ENCODE peak calls at places on chromosomes 1 and 21, in six cellular contexts. One of them, this sample, is unnamed.

GRCh38 chr21:33640697-33641338 is 723 bp downstream of the CRYZL1 start:
- DNase-seq in GM12891: no peak
- DNase-seq in GM23338: peak; percentile 53
- DNase-seq in HCT116: peak; percentile 4
- DNase-seq in sigmoid colon: no peak
- DNase-seq in K562: peak; percentile 23
- DNase-seq in this sample: peak; percentile 13

GRCh38 chr1:33130297-33130696 is 49.3 kb downstream of the AZIN2 start:
- DNase-seq in K562: no peak
- DNase-seq in GM23338: no peak
- DNase-seq in GM12891: no peak
- DNase-seq in sigmoid colon: no peak
- DNase-seq in HCT116: no peak
- DNase-seq in this sample: no peak

GRCh38 chr1:69814926-69815325 is 247.2 kb downstream of the LRRC7 start:
- DNase-seq in sigmoid colon: no peak
- DNase-seq in K562: no peak
- DNase-seq in GM12891: no peak
- DNase-seq in GM23338: no peak
- DNase-seq in HCT116: no peak
- DNase-seq in this sample: no peak

GRCh38 chr1:56302878-56303277 is 276.5 kb downstream of the PLPP3 start:
- DNase-seq in sigmoid colon: no peak
- DNase-seq in HCT116: no peak
- DNase-seq in GM23338: no peak
- DNase-seq in GM12891: no peak
- DNase-seq in K562: no peak
- DNase-seq in this sample: no peak

GRCh38 chr1:161945306-161945705 is 78.4 kb downstream of the OLFML2B start:
- DNase-seq in GM12891: no peak
- DNase-seq in HCT116: no peak
- DNase-seq in sigmoid colon: no peak
- DNase-seq in GM23338: no peak
- DNase-seq in K562: no peak
- DNase-seq in this sample: no peak

GRCh38 chr1:14915356-14916054 is 238.0 kb upstream of the TMEM51 start:
- DNase-seq in GM23338: peak; percentile 74
- DNase-seq in K562: peak; percentile 84
- DNase-seq in sigmoid colon: no peak
- DNase-seq in GM12891: peak; percentile 58
- DNase-seq in HCT116: peak; percentile 28
- DNase-seq in this sample: peak; percentile 37

GRCh38 chr1:94024109-94024792 is 96.7 kb downstream of the ABCA4 start:
- DNase-seq in GM12891: no peak
- DNase-seq in sigmoid colon: no peak
- DNase-seq in K562: no peak
- DNase-seq in GM23338: no peak
- DNase-seq in HCT116: no peak
- DNase-seq in this sample: no peak

GRCh38 chr1:38064232-38064903 is 17.8 kb upstream of the POU3F1 start:
- DNase-seq in sigmoid colon: no peak
- DNase-seq in GM23338: peak; percentile 37
- DNase-seq in HCT116: peak; percentile 64
- DNase-seq in K562: peak; percentile 72
- DNase-seq in GM12891: no peak
- DNase-seq in this sample: no peak

GRCh38 chr1:7684132-7684531 is 87.0 kb upstream of the VAMP3 start:
- DNase-seq in HCT116: no peak
- DNase-seq in K562: no peak
- DNase-seq in GM23338: no peak
- DNase-seq in GM12891: no peak
- DNase-seq in sigmoid colon: no peak
- DNase-seq in this sample: no peak

GRCh38 chr1:197619008-197619640 is 156.2 kb downstream of the DENND1B start:
- DNase-seq in GM12891: no peak
- DNase-seq in GM23338: peak; percentile 30
- DNase-seq in HCT116: peak; percentile 6
- DNase-seq in K562: no peak
- DNase-seq in sigmoid colon: no peak
- DNase-seq in this sample: no peak

GRCh38 chr1:187264995-187265602 is 436.4 kb downstream of the PLA2G4A start:
- DNase-seq in K562: no peak
- DNase-seq in GM23338: peak; percentile 77
- DNase-seq in sigmoid colon: no peak
- DNase-seq in HCT116: peak; percentile 50
- DNase-seq in GM12891: no peak
- DNase-seq in this sample: peak; percentile 69

GRCh38 chr1:62905309-62905708 is 121.4 kb downstream of the ATG4C start:
- DNase-seq in K562: no peak
- DNase-seq in GM12891: no peak
- DNase-seq in sigmoid colon: no peak
- DNase-seq in GM23338: no peak
- DNase-seq in HCT116: no peak
- DNase-seq in this sample: no peak

GRCh38 chr1:116737020-116737854 is 17.0 kb upstream of the CD2 start:
- DNase-seq in K562: peak; percentile 80
- DNase-seq in GM23338: peak; percentile 78
- DNase-seq in GM12891: peak; percentile 52
- DNase-seq in sigmoid colon: no peak
- DNase-seq in HCT116: peak; percentile 10
- DNase-seq in this sample: peak; percentile 33

GRCh38 chr1:96306809-96307208 is 414.8 kb upstream of the PTBP2 start:
- DNase-seq in GM12891: no peak
- DNase-seq in GM23338: no peak
- DNase-seq in K562: no peak
- DNase-seq in sigmoid colon: no peak
- DNase-seq in HCT116: no peak
- DNase-seq in this sample: no peak

GRCh38 chr1:203451849-203452784 is 23.5 kb upstream of the PRELP start:
- DNase-seq in GM12891: no peak
- DNase-seq in GM23338: no peak
- DNase-seq in HCT116: no peak
- DNase-seq in sigmoid colon: no peak
- DNase-seq in K562: no peak
- DNase-seq in this sample: no peak

GRCh38 chr1:94236021-94236491 is 1.3 kb downstream of the ARHGAP29 start:
- DNase-seq in HCT116: no peak
- DNase-seq in sigmoid colon: no peak
- DNase-seq in GM12891: no peak
- DNase-seq in GM23338: peak; percentile 41
- DNase-seq in K562: no peak
- DNase-seq in this sample: no peak

GRCh38 chr1:209510063-209510462 is 73.5 kb upstream of the CAMK1G start:
- DNase-seq in GM12891: no peak
- DNase-seq in GM23338: no peak
- DNase-seq in sigmoid colon: no peak
- DNase-seq in K562: no peak
- DNase-seq in HCT116: no peak
- DNase-seq in this sample: no peak

GRCh38 chr1:94481473-94481933 is 60.1 kb downstream of the F3 start:
- DNase-seq in GM23338: peak; percentile 88
- DNase-seq in sigmoid colon: peak; percentile 62
- DNase-seq in HCT116: peak; percentile 69
- DNase-seq in K562: peak; percentile 64
- DNase-seq in GM12891: peak; percentile 4
- DNase-seq in this sample: peak; percentile 46

GRCh38 chr21:38355992-38356781 is 99.4 kb downstream of the KCNJ15 start:
- DNase-seq in GM23338: peak; percentile 88
- DNase-seq in HCT116: peak; percentile 23
- DNase-seq in GM12891: peak; percentile 74
- DNase-seq in K562: peak; percentile 89
- DNase-seq in sigmoid colon: peak; percentile 78
- DNase-seq in this sample: peak; percentile 68

GRCh38 chr1:72526926-72527325 is 244.6 kb upstream of the NEGR1 start:
- DNase-seq in K562: no peak
- DNase-seq in sigmoid colon: no peak
- DNase-seq in HCT116: no peak
- DNase-seq in GM12891: no peak
- DNase-seq in GM23338: no peak
- DNase-seq in this sample: no peak

GRCh38 chr1:59178339-59178744 is 118.6 kb upstream of the FGGY start:
- DNase-seq in HCT116: no peak
- DNase-seq in GM23338: no peak
- DNase-seq in K562: no peak
- DNase-seq in GM12891: no peak
- DNase-seq in sigmoid colon: peak; percentile 83
- DNase-seq in this sample: no peak

GRCh38 chr1:99371413-99371812 is 107.1 kb downstream of the PLPPR4 start:
- DNase-seq in GM23338: no peak
- DNase-seq in sigmoid colon: no peak
- DNase-seq in GM12891: no peak
- DNase-seq in HCT116: no peak
- DNase-seq in K562: no peak
- DNase-seq in this sample: no peak

DNA sequence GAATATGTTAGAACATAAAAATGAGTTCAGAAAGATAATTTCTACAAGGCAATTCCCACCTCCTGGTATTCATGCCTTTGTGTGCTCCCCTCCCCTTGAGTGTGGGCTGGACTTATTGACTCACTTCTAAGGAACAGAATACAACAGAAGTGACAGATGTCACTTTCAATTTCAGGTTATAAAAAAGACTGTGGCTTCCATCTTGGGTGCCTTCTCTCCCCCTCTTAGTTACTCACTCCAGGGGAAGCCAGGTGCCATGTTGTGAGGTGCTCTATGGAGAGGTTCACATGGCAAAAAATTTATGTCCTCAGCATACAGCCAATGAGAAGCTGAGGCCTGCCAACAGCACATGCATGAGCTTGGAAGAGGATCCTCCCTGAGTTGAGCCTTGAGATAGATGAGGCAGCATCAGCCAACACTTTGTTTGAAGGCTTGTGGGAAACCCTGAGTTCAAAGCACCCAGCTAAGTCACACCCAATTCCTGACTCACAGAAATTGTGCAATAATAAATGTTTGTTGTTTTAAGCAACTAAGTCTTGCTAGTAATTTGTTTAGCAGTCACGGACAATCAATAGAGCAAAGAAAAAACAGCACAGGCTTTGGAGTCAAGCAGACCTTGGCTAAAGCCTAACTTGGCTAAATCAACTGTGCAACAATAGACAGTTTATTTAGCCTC is 73.5 kb upstream of the NGF start:
- DNase-seq in GM12891: no peak
- DNase-seq in GM23338: no peak
- DNase-seq in K562: no peak
- DNase-seq in HCT116: peak; percentile 7
- DNase-seq in sigmoid colon: no peak
- DNase-seq in this sample: no peak
- TF ChIP-seq POLR2AphosphoS5 in GM12891: no peak
- TF ChIP-seq POLR2AphosphoS5 in GM23338: no peak
- TF ChIP-seq POLR2AphosphoS5 in K562: no peak
- TF ChIP-seq POLR2AphosphoS5 in HCT116: no peak
- TF ChIP-seq POLR2AphosphoS5 in sigmoid colon: no peak
- TF ChIP-seq POLR2AphosphoS5 in this sample: no peak

DNA sequence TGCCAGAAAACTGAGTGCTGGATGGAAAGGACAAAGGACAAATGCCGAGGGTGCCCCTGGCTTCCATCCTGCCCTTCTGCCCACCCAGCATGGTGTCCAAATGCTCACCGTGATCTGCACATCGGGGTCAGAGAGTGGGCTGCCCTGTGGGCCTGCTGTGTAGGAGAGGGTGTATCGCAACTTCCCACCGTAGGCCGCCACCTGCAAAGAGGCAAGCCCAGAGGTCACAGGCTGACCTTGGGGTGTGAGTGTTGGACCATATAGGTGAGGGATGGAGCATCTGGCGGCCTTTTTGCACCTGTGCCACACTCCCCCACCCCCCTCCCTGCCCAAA is 53.5 kb downstream of the LDLRAD2 start:
- DNase-seq in GM12891: no peak
- DNase-seq in GM23338: no peak
- DNase-seq in K562: no peak
- DNase-seq in HCT116: no peak
- DNase-seq in sigmoid colon: no peak
- DNase-seq in this sample: no peak
- TF ChIP-seq POLR2AphosphoS5 in GM12891: no peak
- TF ChIP-seq POLR2AphosphoS5 in GM23338: no peak
- TF ChIP-seq POLR2AphosphoS5 in K562: no peak
- TF ChIP-seq POLR2AphosphoS5 in HCT116: no peak
- TF ChIP-seq POLR2AphosphoS5 in sigmoid colon: no peak
- TF ChIP-seq POLR2AphosphoS5 in this sample: no peak

GRCh38 chr1:216601427-216601751 is 121.8 kb downstream of the ESRRG start:
- DNase-seq in GM12891: no peak
- DNase-seq in K562: no peak
- DNase-seq in sigmoid colon: no peak
- DNase-seq in HCT116: no peak
- DNase-seq in GM23338: no peak
- DNase-seq in this sample: no peak

GRCh38 chr1:216604771-216605170 is 118.5 kb downstream of the ESRRG start:
- DNase-seq in K562: no peak
- DNase-seq in GM12891: no peak
- DNase-seq in sigmoid colon: no peak
- DNase-seq in HCT116: no peak
- DNase-seq in GM23338: no peak
- DNase-seq in this sample: no peak

GRCh38 chr1:216599851-216600250 is 123.4 kb downstream of the ESRRG start:
- DNase-seq in GM23338: no peak
- DNase-seq in K562: no peak
- DNase-seq in GM12891: no peak
- DNase-seq in HCT116: no peak
- DNase-seq in sigmoid colon: no peak
- DNase-seq in this sample: no peak

GRCh38 chr1:216598448-216598847 is 124.8 kb downstream of the ESRRG start:
- DNase-seq in HCT116: no peak
- DNase-seq in GM12891: no peak
- DNase-seq in K562: no peak
- DNase-seq in GM23338: peak; percentile 50
- DNase-seq in sigmoid colon: no peak
- DNase-seq in this sample: no peak

GRCh38 chr1:216600730-216601426 is 122.4 kb downstream of the ESRRG start:
- DNase-seq in HCT116: no peak
- DNase-seq in GM23338: peak; percentile 89
- DNase-seq in sigmoid colon: peak; percentile 87
- DNase-seq in GM12891: peak; percentile 11
- DNase-seq in K562: no peak
- DNase-seq in this sample: peak; percentile 85
- TF ChIP-seq POLR2AphosphoS5 in HCT116: no peak
- TF ChIP-seq POLR2AphosphoS5 in GM23338: peak; percentile 37
- TF ChIP-seq POLR2AphosphoS5 in sigmoid colon: peak; percentile 35
- TF ChIP-seq POLR2AphosphoS5 in GM12891: no peak
- TF ChIP-seq POLR2AphosphoS5 in K562: no peak
- TF ChIP-seq POLR2AphosphoS5 in this sample: peak; percentile 84

GRCh38 chr1:109908857-109909256 is 1.8 kb upstream of the CSF1 start:
- DNase-seq in GM12891: no peak
- DNase-seq in sigmoid colon: no peak
- DNase-seq in K562: no peak
- DNase-seq in GM23338: no peak
- DNase-seq in HCT116: no peak
- DNase-seq in this sample: no peak

GRCh38 chr1:109912214-109912861 is 1.7 kb downstream of the CSF1 start:
- DNase-seq in HCT116: no peak
- DNase-seq in GM23338: no peak
- DNase-seq in sigmoid colon: no peak
- DNase-seq in GM12891: no peak
- DNase-seq in K562: no peak
- DNase-seq in this sample: no peak

GRCh38 chr1:109909531-109909930 is 1.1 kb upstream of the CSF1 start:
- DNase-seq in GM23338: no peak
- DNase-seq in sigmoid colon: no peak
- DNase-seq in GM12891: no peak
- DNase-seq in K562: no peak
- DNase-seq in HCT116: no peak
- DNase-seq in this sample: no peak

GRCh38 chr1:109910963-109911798 is 532 bp downstream of the CSF1 start:
- DNase-seq in GM23338: peak; percentile 67
- DNase-seq in K562: no peak
- DNase-seq in HCT116: no peak
- DNase-seq in sigmoid colon: no peak
- DNase-seq in GM12891: peak; percentile 61
- DNase-seq in this sample: no peak

GRCh38 chr1:109910123-109910962 is at the start of gene CSF1:
- DNase-seq in sigmoid colon: peak; percentile 95
- DNase-seq in K562: peak; percentile 89
- DNase-seq in GM23338: peak; percentile 68
- DNase-seq in HCT116: no peak
- DNase-seq in GM12891: peak; percentile 59
- DNase-seq in this sample: peak; percentile 69
- TF ChIP-seq POLR2AphosphoS5 in sigmoid colon: peak; percentile 90
- TF ChIP-seq POLR2AphosphoS5 in K562: peak; percentile 29
- TF ChIP-seq POLR2AphosphoS5 in GM23338: peak; percentile 28
- TF ChIP-seq POLR2AphosphoS5 in HCT116: peak; percentile 25
- TF ChIP-seq POLR2AphosphoS5 in GM12891: no peak
- TF ChIP-seq POLR2AphosphoS5 in this sample: peak; percentile 35